ENCODE peak calls at places on chromosomes 1 and 21, in seven cellular contexts. One of them, this sample, is unnamed.

GRCh38 chr1:204103121-204103741 is 30.3 kb downstream of the SOX13 start:
- DNase-seq in natural killer cell: no peak
- DNase-seq in left lung: no peak
- DNase-seq in endothelial cell: no peak
- DNase-seq in HFF-Myc: no peak
- DNase-seq in IMR-90: peak
- DNase-seq in ascending aorta: no peak
- DNase-seq in this sample: no peak

GRCh38 chr1:76770979-76771378 is 96.3 kb upstream of the ST6GALNAC5 start:
- DNase-seq in natural killer cell: no peak
- DNase-seq in left lung: no peak
- DNase-seq in endothelial cell: no peak
- DNase-seq in HFF-Myc: no peak
- DNase-seq in IMR-90: no peak
- DNase-seq in ascending aorta: no peak
- DNase-seq in this sample: no peak

GRCh38 chr1:98288494-98288893 is 367.7 kb upstream of the DPYD start:
- DNase-seq in natural killer cell: no peak
- DNase-seq in left lung: no peak
- DNase-seq in endothelial cell: no peak
- DNase-seq in HFF-Myc: no peak
- DNase-seq in IMR-90: no peak
- DNase-seq in ascending aorta: no peak
- DNase-seq in this sample: no peak

GRCh38 chr1:206814716-206815341 is 42.5 kb upstream of the IL10 start:
- DNase-seq in natural killer cell: no peak
- DNase-seq in left lung: no peak
- DNase-seq in endothelial cell: no peak
- DNase-seq in HFF-Myc: peak
- DNase-seq in IMR-90: peak
- DNase-seq in ascending aorta: no peak
- DNase-seq in this sample: no peak

GRCh38 chr1:244056602-244057001 is 5.5 kb downstream of the ZBTB18 start:
- DNase-seq in natural killer cell: no peak
- DNase-seq in left lung: no peak
- DNase-seq in endothelial cell: no peak
- DNase-seq in HFF-Myc: no peak
- DNase-seq in IMR-90: no peak
- DNase-seq in ascending aorta: no peak
- DNase-seq in this sample: no peak

GRCh38 chr1:202230939-202231645 is 37.5 kb downstream of the LGR6 start:
- DNase-seq in natural killer cell: no peak
- DNase-seq in left lung: no peak
- DNase-seq in endothelial cell: no peak
- DNase-seq in HFF-Myc: no peak
- DNase-seq in IMR-90: no peak
- DNase-seq in ascending aorta: no peak
- DNase-seq in this sample: peak

GRCh38 chr1:162710349-162710748 is 78.1 kb downstream of the DDR2 start:
- DNase-seq in natural killer cell: no peak
- DNase-seq in left lung: no peak
- DNase-seq in endothelial cell: no peak
- DNase-seq in HFF-Myc: no peak
- DNase-seq in IMR-90: peak
- DNase-seq in ascending aorta: no peak
- DNase-seq in this sample: no peak

GRCh38 chr21:29382029-29382654 is 83.4 kb downstream of the BACH1 start:
- DNase-seq in natural killer cell: no peak
- DNase-seq in left lung: no peak
- DNase-seq in endothelial cell: no peak
- DNase-seq in HFF-Myc: peak
- DNase-seq in IMR-90: peak
- DNase-seq in ascending aorta: no peak
- DNase-seq in this sample: no peak

GRCh38 chr1:108077991-108078390 is 113.0 kb upstream of the VAV3 start:
- DNase-seq in natural killer cell: no peak
- DNase-seq in left lung: no peak
- DNase-seq in endothelial cell: no peak
- DNase-seq in HFF-Myc: no peak
- DNase-seq in IMR-90: no peak
- DNase-seq in ascending aorta: no peak
- DNase-seq in this sample: no peak

GRCh38 chr1:150548632-150549495 is at the start of gene ADAMTSL4:
- DNase-seq in natural killer cell: peak
- DNase-seq in left lung: peak
- DNase-seq in endothelial cell: peak
- DNase-seq in HFF-Myc: no peak
- DNase-seq in IMR-90: peak
- DNase-seq in ascending aorta: peak
- DNase-seq in this sample: no peak

GRCh38 chr21:37496972-37497371 is 130.4 kb downstream of the DYRK1A start:
- DNase-seq in natural killer cell: no peak
- DNase-seq in left lung: no peak
- DNase-seq in endothelial cell: no peak
- DNase-seq in HFF-Myc: no peak
- DNase-seq in IMR-90: no peak
- DNase-seq in ascending aorta: no peak
- DNase-seq in this sample: no peak

GRCh38 chr1:94792473-94792875 is 27.7 kb upstream of the SLC44A3 start:
- DNase-seq in natural killer cell: no peak
- DNase-seq in left lung: no peak
- DNase-seq in endothelial cell: no peak
- DNase-seq in HFF-Myc: peak
- DNase-seq in IMR-90: peak
- DNase-seq in ascending aorta: no peak
- DNase-seq in this sample: no peak

GRCh38 chr1:212581034-212581433 is 27.5 kb upstream of the ATF3 start:
- DNase-seq in natural killer cell: no peak
- DNase-seq in left lung: no peak
- DNase-seq in endothelial cell: no peak
- DNase-seq in HFF-Myc: no peak
- DNase-seq in IMR-90: no peak
- DNase-seq in ascending aorta: no peak
- DNase-seq in this sample: no peak

GRCh38 chr21:32779983-32780382 is 8.4 kb upstream of the PAXBP1 start:
- DNase-seq in natural killer cell: no peak
- DNase-seq in left lung: no peak
- DNase-seq in endothelial cell: no peak
- DNase-seq in HFF-Myc: no peak
- DNase-seq in IMR-90: no peak
- DNase-seq in ascending aorta: no peak
- DNase-seq in this sample: no peak

GRCh38 chr21:32777269-32777668 is 5.7 kb upstream of the PAXBP1 start:
- DNase-seq in natural killer cell: no peak
- DNase-seq in left lung: no peak
- DNase-seq in endothelial cell: no peak
- DNase-seq in HFF-Myc: no peak
- DNase-seq in IMR-90: peak
- DNase-seq in ascending aorta: no peak
- DNase-seq in this sample: no peak

GRCh38 chr21:32776743-32777142 is 5.2 kb upstream of the PAXBP1 start:
- DNase-seq in natural killer cell: no peak
- DNase-seq in left lung: no peak
- DNase-seq in endothelial cell: no peak
- DNase-seq in HFF-Myc: no peak
- DNase-seq in IMR-90: no peak
- DNase-seq in ascending aorta: no peak
- DNase-seq in this sample: no peak

GRCh38 chr21:32782698-32783097 is 11.1 kb upstream of the PAXBP1 start:
- DNase-seq in natural killer cell: no peak
- DNase-seq in left lung: no peak
- DNase-seq in endothelial cell: no peak
- DNase-seq in HFF-Myc: no peak
- DNase-seq in IMR-90: no peak
- DNase-seq in ascending aorta: no peak
- DNase-seq in this sample: no peak
- TF ChIP-seq CTCF in natural killer cell: no peak
- TF ChIP-seq CTCF in left lung: no peak
- TF ChIP-seq CTCF in endothelial cell: no peak
- TF ChIP-seq CTCF in HFF-Myc: no peak
- TF ChIP-seq CTCF in IMR-90: no peak
- TF ChIP-seq CTCF in ascending aorta: no peak
- TF ChIP-seq CTCF in this sample: peak

DNA sequence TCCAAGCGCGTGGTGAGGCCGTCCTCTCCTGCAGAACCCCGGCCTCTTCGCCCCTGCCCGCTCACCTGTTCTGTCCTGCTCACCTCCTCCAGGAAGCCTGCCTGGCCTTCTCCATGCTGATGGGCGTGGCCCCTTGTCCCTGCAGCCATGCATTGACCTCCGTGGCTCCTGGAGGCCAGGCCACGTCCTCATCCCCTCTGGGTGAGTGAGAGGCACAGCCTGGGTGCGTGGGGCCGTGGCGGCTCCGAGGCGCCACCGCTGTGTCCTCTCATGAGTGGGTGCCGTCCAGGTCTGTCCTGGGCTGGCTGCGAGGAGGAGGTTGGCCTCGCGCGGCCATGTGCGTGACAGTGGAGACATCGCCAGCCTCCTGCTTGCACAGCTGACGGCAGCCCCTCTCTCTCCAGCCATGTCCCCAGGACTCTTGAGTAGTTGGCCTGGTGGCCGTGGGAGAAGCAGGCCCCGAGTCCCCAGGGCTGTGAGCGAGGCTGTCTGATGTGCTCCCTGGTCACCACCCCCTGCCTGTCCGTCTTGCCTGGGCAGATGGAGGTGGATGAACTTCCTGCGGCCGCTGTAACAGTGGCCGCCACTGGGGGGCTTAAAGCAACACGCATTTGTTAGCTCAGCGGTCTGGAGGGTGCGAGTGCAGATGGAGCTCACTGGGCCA is 58.1 kb downstream of the PRKCZ start:
- DNase-seq in natural killer cell: no peak
- DNase-seq in left lung: no peak
- DNase-seq in endothelial cell: peak
- DNase-seq in HFF-Myc: no peak
- DNase-seq in IMR-90: peak
- DNase-seq in ascending aorta: no peak
- DNase-seq in this sample: peak
- TF ChIP-seq CTCF in natural killer cell: no peak
- TF ChIP-seq CTCF in left lung: no peak
- TF ChIP-seq CTCF in endothelial cell: peak
- TF ChIP-seq CTCF in HFF-Myc: peak
- TF ChIP-seq CTCF in IMR-90: peak
- TF ChIP-seq CTCF in ascending aorta: no peak
- TF ChIP-seq CTCF in this sample: peak

GRCh38 chr1:234848972-234849641 is 239.1 kb upstream of the IRF2BP2 start:
- DNase-seq in natural killer cell: no peak
- DNase-seq in left lung: no peak
- DNase-seq in endothelial cell: no peak
- DNase-seq in HFF-Myc: no peak
- DNase-seq in IMR-90: peak
- DNase-seq in ascending aorta: no peak
- DNase-seq in this sample: no peak
- TF ChIP-seq CTCF in natural killer cell: no peak
- TF ChIP-seq CTCF in left lung: no peak
- TF ChIP-seq CTCF in endothelial cell: no peak
- TF ChIP-seq CTCF in HFF-Myc: peak
- TF ChIP-seq CTCF in IMR-90: peak
- TF ChIP-seq CTCF in ascending aorta: no peak
- TF ChIP-seq CTCF in this sample: peak

DNA sequence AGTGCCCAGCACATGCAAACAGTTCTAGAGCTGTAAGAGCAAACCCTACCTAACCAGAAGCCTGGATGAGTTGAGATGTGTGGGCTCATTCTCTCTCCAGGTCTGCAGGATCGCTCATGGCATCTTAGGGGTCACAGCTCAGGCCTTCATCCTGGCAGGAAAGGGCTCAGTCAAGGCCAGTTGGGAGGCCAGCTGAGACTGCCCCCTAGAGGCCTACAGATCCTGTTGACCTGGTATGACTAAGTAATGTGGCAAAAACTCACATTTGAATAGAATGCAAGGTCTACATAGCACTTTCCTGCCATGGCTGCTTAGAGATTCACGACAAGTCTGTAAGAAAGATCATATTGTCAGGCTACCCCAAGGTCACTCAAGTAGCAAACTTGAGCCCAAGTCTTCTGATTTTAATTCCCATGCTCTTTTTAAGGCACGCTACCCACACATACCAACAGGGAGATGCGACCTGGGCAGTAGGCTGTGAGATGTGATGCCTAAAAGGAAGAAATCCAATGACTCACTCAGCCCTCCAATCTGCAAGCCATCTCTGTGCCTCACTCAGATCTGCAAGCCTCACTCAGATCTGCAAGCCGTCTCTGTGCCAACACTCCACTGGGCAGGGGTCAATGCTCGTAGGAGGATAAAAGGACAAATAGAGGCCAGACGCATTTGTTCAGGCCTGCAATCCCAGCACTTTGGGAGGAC is 5.1 kb upstream of the CAPN8 start:
- DNase-seq in natural killer cell: no peak
- DNase-seq in left lung: no peak
- DNase-seq in endothelial cell: peak
- DNase-seq in HFF-Myc: no peak
- DNase-seq in IMR-90: peak
- DNase-seq in ascending aorta: no peak
- DNase-seq in this sample: no peak
- TF ChIP-seq CTCF in natural killer cell: no peak
- TF ChIP-seq CTCF in left lung: peak
- TF ChIP-seq CTCF in endothelial cell: peak
- TF ChIP-seq CTCF in HFF-Myc: peak
- TF ChIP-seq CTCF in IMR-90: peak
- TF ChIP-seq CTCF in ascending aorta: no peak
- TF ChIP-seq CTCF in this sample: peak

GRCh38 chr1:168958562-168959289 is 147.8 kb upstream of the ATP1B1 start:
- DNase-seq in natural killer cell: no peak
- DNase-seq in left lung: no peak
- DNase-seq in endothelial cell: no peak
- DNase-seq in HFF-Myc: no peak
- DNase-seq in IMR-90: no peak
- DNase-seq in ascending aorta: no peak
- DNase-seq in this sample: no peak
- TF ChIP-seq CTCF in natural killer cell: no peak
- TF ChIP-seq CTCF in left lung: no peak
- TF ChIP-seq CTCF in endothelial cell: no peak
- TF ChIP-seq CTCF in HFF-Myc: no peak
- TF ChIP-seq CTCF in IMR-90: no peak
- TF ChIP-seq CTCF in ascending aorta: no peak
- TF ChIP-seq CTCF in this sample: no peak

This sample was measured in chondrocyte.